ENCODE peak calls at places on chromosomes 16 and 17, in six cellular contexts. I, E, T, M, W and O are unnamed samples.

GRCh38 chr17:7043195-7043543 is 723 bp downstream of the SLC16A11 start:
- DNase-seq in E (peak), I (no peak), T (no peak), W (no peak), M (no peak), O (no peak)

GRCh38 chr17:40602445-40603443 is 37.5 kb upstream of the CCR7 start:
- DNase-seq in T (no peak), M (peak), E (no peak), W (no peak), I (peak), O (no peak)

GRCh38 chr17:29093090-29093871 is 50.3 kb downstream of the PIPOX start:
- DNase-seq in M (no peak), E (no peak), I (no peak), W (no peak), T (no peak), O (no peak)

GRCh38 chr17:40349477-40350409 is 14.8 kb downstream of the GJD3 start:
- DNase-seq in M (no peak), T (no peak), I (no peak), W (no peak), E (no peak), O (no peak)

GRCh38 chr16:23832882-23833281 is 2.9 kb upstream of the PRKCB start:
- DNase-seq in I (no peak), E (no peak), W (no peak), T (no peak), M (no peak), O (no peak)

GRCh38 chr16:48272837-48273421 is 25.6 kb upstream of the ABCC11 start:
- DNase-seq in W (no peak), T (no peak), I (no peak), E (no peak), M (no peak), O (no peak)

GRCh38 chr17:39838057-39838456 is 26.1 kb downstream of the IKZF3 start:
- DNase-seq in E (no peak), W (no peak), T (no peak), M (no peak), I (no peak), O (no peak)

GRCh38 chr17:17351901-17352781 is 49.0 kb downstream of the NT5M start:
- DNase-seq in I (no peak), T (peak), E (peak), M (no peak), W (peak), O (no peak)

GRCh38 chr16:82641336-82641984 is 14.7 kb downstream of the CDH13 start:
- DNase-seq in W (no peak), M (no peak), T (no peak), I (no peak), E (no peak), O (no peak)

GRCh38 chr16:2058901-2059300 is 11.1 kb downstream of the TSC2 start:
- DNase-seq in E (no peak), W (no peak), T (no peak), I (no peak), M (no peak), O (no peak)

GRCh38 chr16:83675136-83675535 is 132.6 kb upstream of the HSBP1 start:
- DNase-seq in I (no peak), M (no peak), E (no peak), T (no peak), W (no peak), O (no peak)

GRCh38 chr16:70663524-70664324 is 17.4 kb downstream of the IL34 start:
- DNase-seq in E (peak), T (no peak), M (no peak), I (no peak), W (no peak), O (no peak)

GRCh38 chr17:57663326-57664070 is 81.6 kb downstream of the CCDC182 start:
- DNase-seq in M (no peak), W (no peak), I (no peak), E (peak), T (no peak), O (no peak)

GRCh38 chr17:31320791-31321190 is 631 bp downstream of the EVI2A start:
- DNase-seq in I (no peak), E (peak), T (no peak), M (no peak), W (no peak), O (no peak)

GRCh38 chr17:49471089-49471683 is 23.9 kb upstream of the NGFR start:
- DNase-seq in M (no peak), I (no peak), E (peak), W (peak), T (no peak), O (no peak)

GRCh38 chr16:14963281-14964173 is 11.3 kb upstream of the PDXDC1 start:
- DNase-seq in I (no peak), M (no peak), E (no peak), T (no peak), W (no peak), O (no peak)

GRCh38 chr17:28363776-28364650 is 986 bp downstream of the SEBOX start:
- DNase-seq in I (no peak), W (no peak), E (no peak), T (no peak), M (no peak), O (no peak)

GRCh38 chr17:31072186-31072585 is 22.6 kb upstream of the NF1 start:
- DNase-seq in I (no peak), T (no peak), M (no peak), W (no peak), E (no peak), O (no peak)

GRCh38 chr16:1708083-1708767 is 2.2 kb downstream of the MAPK8IP3 start:
- DNase-seq in E (no peak), T (no peak), M (no peak), W (no peak), I (no peak), O (no peak)

GRCh38 chr17:66795486-66795885 is 39.4 kb upstream of the CACNG5 start:
- DNase-seq in W (no peak), M (no peak), T (no peak), I (no peak), E (no peak), O (no peak)

GRCh38 chr17:81298991-81299733 is 4.1 kb upstream of the SLC38A10 start:
- DNase-seq in E (no peak), I (no peak), T (no peak), M (no peak), W (no peak), O (no peak)

GRCh38 chr17:67260051-67260987 is 15.3 kb upstream of the HELZ start:
- DNase-seq in W (peak), I (no peak), M (no peak), E (no peak), T (no peak), O (no peak)

GRCh38 chr17:73820686-73821448 is 176.6 kb upstream of the SDK2 start:
- DNase-seq in W (no peak), E (peak), I (no peak), T (peak), M (no peak), O (no peak)

GRCh38 chr16:50692999-50693781 is at the start of gene NOD2:
- DNase-seq in T (peak), I (peak), M (no peak), W (no peak), E (peak), O (peak)

GRCh38 chr17:40914456-40914855 is 23.0 kb downstream of the KRT23 start:
- DNase-seq in I (no peak), T (no peak), W (no peak), E (no peak), M (no peak), O (no peak)

GRCh38 chr16:397736-398332 is 835 bp downstream of the NME4 start:
- DNase-seq in E (peak), T (no peak), W (peak), I (no peak), M (no peak), O (no peak)

GRCh38 chr16:57741660-57742191 is 6.2 kb downstream of the KATNB1 start:
- DNase-seq in E (no peak), I (no peak), M (no peak), W (no peak), T (no peak), O (no peak)

GRCh38 chr16:58814348-58814801 is 80.3 kb upstream of the GOT2 start:
- DNase-seq in W (peak), M (no peak), E (peak), I (peak), T (peak), O (peak)

GRCh38 chr16:81036751-81037350 is 1.2 kb downstream of the ATMIN start:
- DNase-seq in T (no peak), W (peak), I (no peak), E (peak), M (no peak), O (no peak)

GRCh38 chr17:82644148-82644547 is 4.1 kb downstream of the WDR45B start:
- DNase-seq in W (no peak), M (no peak), T (no peak), E (no peak), I (no peak), O (no peak)

GRCh38 chr17:71709271-71709670 is 411.5 kb upstream of the SOX9 start:
- DNase-seq in T (no peak), M (no peak), E (no peak), W (no peak), I (no peak), O (no peak)
- TF ChIP-seq TAF1 in T (no peak), M (no peak), E (no peak), W (no peak), I (no peak), O (no peak)

GRCh38 chr16:85913141-85913601 is 14.2 kb downstream of the IRF8 start:
- DNase-seq in W (no peak), I (no peak), E (no peak), T (no peak), M (no peak), O (no peak)
- TF ChIP-seq POLR2AphosphoS5 in W (no peak), I (peak), E (no peak), T (no peak), M (peak), O (peak)

DNA sequence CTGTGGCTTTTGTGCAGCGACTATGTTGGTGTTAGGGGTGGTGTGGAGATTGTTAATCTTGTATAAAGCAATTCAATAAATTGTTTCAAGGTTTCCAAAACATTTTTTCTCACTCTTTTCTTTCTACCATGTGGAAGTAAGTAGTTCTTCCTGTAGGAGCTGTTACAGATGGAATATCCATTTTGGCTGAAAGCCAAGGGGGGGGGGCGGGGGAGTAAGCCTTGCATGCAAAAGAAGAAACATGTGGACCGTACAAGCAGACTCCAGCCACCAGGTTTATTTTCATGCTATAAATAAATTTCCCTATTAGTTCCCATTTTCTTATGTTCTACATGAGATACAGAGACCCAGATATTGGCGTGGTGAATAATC is 35.0 kb downstream of the UBN1 start:
- DNase-seq in E (peak), T (peak), I (no peak), W (no peak), M (no peak), O (no peak)
- TF ChIP-seq TAF1 in E (no peak), T (no peak), I (no peak), W (no peak), M (no peak), O (no peak)

GRCh38 chr16:31083081-31083480 is 5.7 kb downstream of the PRSS53 start:
- DNase-seq in E (no peak), I (peak), W (no peak), T (no peak), M (no peak), O (no peak)

GRCh38 chr16:31084584-31085298 is 4.0 kb downstream of the PRSS53 start:
- DNase-seq in I (no peak), T (no peak), E (no peak), W (no peak), M (no peak), O (no peak)

GRCh38 chr16:31083981-31084380 is 4.8 kb downstream of the PRSS53 start:
- DNase-seq in M (no peak), T (no peak), W (no peak), E (no peak), I (no peak), O (no peak)

GRCh38 chr16:31082368-31083045 is 6.2 kb downstream of the PRSS53 start:
- DNase-seq in W (no peak), I (peak), T (no peak), E (no peak), M (no peak), O (no peak)

DNA sequence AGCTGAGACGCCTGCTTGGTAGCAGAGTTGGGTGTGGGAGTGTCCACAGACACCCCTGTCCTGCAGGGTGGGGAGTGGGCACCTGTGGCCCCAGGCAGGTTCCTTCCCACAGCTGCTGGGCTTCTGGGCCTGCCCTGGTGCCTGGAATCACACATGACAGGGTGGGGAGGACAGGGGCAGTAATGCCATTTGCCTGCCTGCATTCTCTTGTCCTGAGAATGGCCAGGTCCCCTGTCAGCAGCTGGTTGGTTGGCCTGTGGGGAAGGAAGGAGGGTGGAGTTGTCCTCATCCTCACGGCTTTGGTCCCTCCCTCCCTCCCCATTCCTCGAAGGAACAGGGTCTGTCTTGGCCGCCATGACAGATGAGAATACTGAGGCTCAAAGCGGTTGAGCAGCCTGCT is 5.2 kb downstream of the PRSS53 start:
- DNase-seq in E (no peak), M (no peak), I (no peak), T (no peak), W (no peak), O (no peak)
- TF ChIP-seq POLR2AphosphoS5 in E (no peak), M (no peak), I (no peak), T (no peak), W (no peak), O (no peak)